ENCODE peak calls at places on chromosomes 16 and 17, in ten cellular contexts. One of them, this sample, is unnamed.

GRCh38 chr17:9261059-9262029 is 240.0 kb downstream of the NTN1 start:
- DNase-seq in HEK293T: no peak
- DNase-seq in posterior cingulate gyrus: no peak
- DNase-seq in foreskin fibroblast: no peak
- DNase-seq in NCI-H1092: no peak
- DNase-seq in activated T-helper 1 cell treated with anti-CD3 and anti-CD28 coated beads, Interleukin-2, amount 50 U/mL, for 16 hours: no peak
- DNase-seq in T follicular helper cell: no peak
- DNase-seq in lung microvascular endothelial cell: peak; percentile 45
- DNase-seq in K562: no peak
- DNase-seq in ELR: no peak
- DNase-seq in this sample: no peak

GRCh38 chr17:78379134-78379497 is 667 bp downstream of the PGS1 start:
- DNase-seq in HEK293T: no peak
- DNase-seq in posterior cingulate gyrus: no peak
- DNase-seq in foreskin fibroblast: peak; percentile 79
- DNase-seq in NCI-H1092: no peak
- DNase-seq in activated T-helper 1 cell treated with anti-CD3 and anti-CD28 coated beads, Interleukin-2, amount 50 U/mL, for 16 hours: no peak
- DNase-seq in T follicular helper cell: no peak
- DNase-seq in lung microvascular endothelial cell: peak; percentile 98
- DNase-seq in K562: no peak
- DNase-seq in ELR: peak; percentile 98
- DNase-seq in this sample: no peak

GRCh38 chr16:56534847-56535383 is 15.1 kb upstream of the BBS2 start:
- DNase-seq in HEK293T: no peak
- DNase-seq in posterior cingulate gyrus: no peak
- DNase-seq in foreskin fibroblast: no peak
- DNase-seq in NCI-H1092: no peak
- DNase-seq in activated T-helper 1 cell treated with anti-CD3 and anti-CD28 coated beads, Interleukin-2, amount 50 U/mL, for 16 hours: no peak
- DNase-seq in T follicular helper cell: no peak
- DNase-seq in lung microvascular endothelial cell: no peak
- DNase-seq in K562: no peak
- DNase-seq in ELR: no peak
- DNase-seq in this sample: no peak

GRCh38 chr16:13902677-13903076 is 17.3 kb upstream of the ERCC4 start:
- DNase-seq in HEK293T: no peak
- DNase-seq in posterior cingulate gyrus: no peak
- DNase-seq in foreskin fibroblast: no peak
- DNase-seq in NCI-H1092: no peak
- DNase-seq in activated T-helper 1 cell treated with anti-CD3 and anti-CD28 coated beads, Interleukin-2, amount 50 U/mL, for 16 hours: no peak
- DNase-seq in T follicular helper cell: no peak
- DNase-seq in lung microvascular endothelial cell: peak; percentile 8
- DNase-seq in K562: no peak
- DNase-seq in ELR: no peak
- DNase-seq in this sample: no peak

GRCh38 chr17:79905832-79906231 is 66.6 kb upstream of the CBX4 start:
- DNase-seq in HEK293T: peak; percentile 69
- DNase-seq in posterior cingulate gyrus: no peak
- DNase-seq in foreskin fibroblast: peak; percentile 18
- DNase-seq in NCI-H1092: no peak
- DNase-seq in activated T-helper 1 cell treated with anti-CD3 and anti-CD28 coated beads, Interleukin-2, amount 50 U/mL, for 16 hours: no peak
- DNase-seq in T follicular helper cell: no peak
- DNase-seq in lung microvascular endothelial cell: no peak
- DNase-seq in K562: peak; percentile 63
- DNase-seq in ELR: peak; percentile 46
- DNase-seq in this sample: no peak

GRCh38 chr17:35089846-35090193 is 26.3 kb upstream of the RFFL start:
- DNase-seq in HEK293T: no peak
- DNase-seq in posterior cingulate gyrus: no peak
- DNase-seq in foreskin fibroblast: peak; percentile 58
- DNase-seq in NCI-H1092: no peak
- DNase-seq in activated T-helper 1 cell treated with anti-CD3 and anti-CD28 coated beads, Interleukin-2, amount 50 U/mL, for 16 hours: no peak
- DNase-seq in T follicular helper cell: peak; percentile 2
- DNase-seq in lung microvascular endothelial cell: peak; percentile 73
- DNase-seq in K562: peak; percentile 37
- DNase-seq in ELR: peak; percentile 87
- DNase-seq in this sample: no peak

GRCh38 chr17:49616086-49616485 is 40.4 kb downstream of the NXPH3 start:
- DNase-seq in HEK293T: peak; percentile 23
- DNase-seq in posterior cingulate gyrus: no peak
- DNase-seq in foreskin fibroblast: peak; percentile 39
- DNase-seq in NCI-H1092: no peak
- DNase-seq in activated T-helper 1 cell treated with anti-CD3 and anti-CD28 coated beads, Interleukin-2, amount 50 U/mL, for 16 hours: no peak
- DNase-seq in T follicular helper cell: no peak
- DNase-seq in lung microvascular endothelial cell: peak; percentile 34
- DNase-seq in K562: peak; percentile 32
- DNase-seq in ELR: peak; percentile 29
- DNase-seq in this sample: no peak

GRCh38 chr16:80197790-80198201 is 343.0 kb upstream of the DYNLRB2 start:
- DNase-seq in HEK293T: no peak
- DNase-seq in posterior cingulate gyrus: no peak
- DNase-seq in foreskin fibroblast: peak; percentile 86
- DNase-seq in NCI-H1092: no peak
- DNase-seq in activated T-helper 1 cell treated with anti-CD3 and anti-CD28 coated beads, Interleukin-2, amount 50 U/mL, for 16 hours: no peak
- DNase-seq in T follicular helper cell: no peak
- DNase-seq in lung microvascular endothelial cell: peak; percentile 80
- DNase-seq in K562: no peak
- DNase-seq in ELR: peak; percentile 97
- DNase-seq in this sample: no peak

GRCh38 chr17:8466466-8466865 is 30.8 kb downstream of the NDEL1 start:
- DNase-seq in HEK293T: no peak
- DNase-seq in posterior cingulate gyrus: no peak
- DNase-seq in foreskin fibroblast: peak; percentile 53
- DNase-seq in NCI-H1092: no peak
- DNase-seq in activated T-helper 1 cell treated with anti-CD3 and anti-CD28 coated beads, Interleukin-2, amount 50 U/mL, for 16 hours: no peak
- DNase-seq in T follicular helper cell: no peak
- DNase-seq in lung microvascular endothelial cell: no peak
- DNase-seq in K562: no peak
- DNase-seq in ELR: no peak
- DNase-seq in this sample: no peak

GRCh38 chr17:8632087-8632486 is 1.6 kb upstream of the MYH10 start:
- DNase-seq in HEK293T: no peak
- DNase-seq in posterior cingulate gyrus: no peak
- DNase-seq in foreskin fibroblast: no peak
- DNase-seq in NCI-H1092: no peak
- DNase-seq in activated T-helper 1 cell treated with anti-CD3 and anti-CD28 coated beads, Interleukin-2, amount 50 U/mL, for 16 hours: no peak
- DNase-seq in T follicular helper cell: no peak
- DNase-seq in lung microvascular endothelial cell: peak; percentile 19
- DNase-seq in K562: no peak
- DNase-seq in ELR: no peak
- DNase-seq in this sample: no peak

GRCh38 chr17:2374549-2375285 is 26.1 kb downstream of the MNT start:
- DNase-seq in HEK293T: no peak
- DNase-seq in posterior cingulate gyrus: no peak
- DNase-seq in foreskin fibroblast: peak; percentile 28
- DNase-seq in NCI-H1092: no peak
- DNase-seq in activated T-helper 1 cell treated with anti-CD3 and anti-CD28 coated beads, Interleukin-2, amount 50 U/mL, for 16 hours: no peak
- DNase-seq in T follicular helper cell: no peak
- DNase-seq in lung microvascular endothelial cell: no peak
- DNase-seq in K562: no peak
- DNase-seq in ELR: no peak
- DNase-seq in this sample: no peak

GRCh38 chr17:43983515-43984411 is 20.7 kb upstream of the NAGS start:
- DNase-seq in HEK293T: peak; percentile 47
- DNase-seq in posterior cingulate gyrus: peak; percentile 23
- DNase-seq in foreskin fibroblast: peak; percentile 54
- DNase-seq in NCI-H1092: no peak
- DNase-seq in activated T-helper 1 cell treated with anti-CD3 and anti-CD28 coated beads, Interleukin-2, amount 50 U/mL, for 16 hours: no peak
- DNase-seq in T follicular helper cell: no peak
- DNase-seq in lung microvascular endothelial cell: peak; percentile 22
- DNase-seq in K562: peak; percentile 81
- DNase-seq in ELR: peak; percentile 50
- DNase-seq in this sample: peak; percentile 86

GRCh38 chr16:30884760-30885159 is 9.1 kb downstream of the BCL7C start:
- DNase-seq in HEK293T: no peak
- DNase-seq in posterior cingulate gyrus: no peak
- DNase-seq in foreskin fibroblast: no peak
- DNase-seq in NCI-H1092: no peak
- DNase-seq in activated T-helper 1 cell treated with anti-CD3 and anti-CD28 coated beads, Interleukin-2, amount 50 U/mL, for 16 hours: no peak
- DNase-seq in T follicular helper cell: no peak
- DNase-seq in lung microvascular endothelial cell: no peak
- DNase-seq in K562: no peak
- DNase-seq in ELR: no peak
- DNase-seq in this sample: no peak

GRCh38 chr16:67055712-67056487 is 27.0 kb downstream of the CBFB start:
- DNase-seq in HEK293T: no peak
- DNase-seq in posterior cingulate gyrus: no peak
- DNase-seq in foreskin fibroblast: peak; percentile 94
- DNase-seq in NCI-H1092: no peak
- DNase-seq in activated T-helper 1 cell treated with anti-CD3 and anti-CD28 coated beads, Interleukin-2, amount 50 U/mL, for 16 hours: no peak
- DNase-seq in T follicular helper cell: no peak
- DNase-seq in lung microvascular endothelial cell: peak; percentile 75
- DNase-seq in K562: no peak
- DNase-seq in ELR: peak; percentile 98
- DNase-seq in this sample: no peak

GRCh38 chr16:19831678-19832077 is 53.0 kb downstream of the GPRC5B start:
- DNase-seq in HEK293T: no peak
- DNase-seq in posterior cingulate gyrus: no peak
- DNase-seq in foreskin fibroblast: peak; percentile 77
- DNase-seq in NCI-H1092: no peak
- DNase-seq in activated T-helper 1 cell treated with anti-CD3 and anti-CD28 coated beads, Interleukin-2, amount 50 U/mL, for 16 hours: no peak
- DNase-seq in T follicular helper cell: no peak
- DNase-seq in lung microvascular endothelial cell: peak; percentile 84
- DNase-seq in K562: peak; percentile 20
- DNase-seq in ELR: peak; percentile 82
- DNase-seq in this sample: no peak

GRCh38 chr16:58409316-58409973 is 17.2 kb downstream of the GINS3 start:
- DNase-seq in HEK293T: no peak
- DNase-seq in posterior cingulate gyrus: no peak
- DNase-seq in foreskin fibroblast: peak; percentile 15
- DNase-seq in NCI-H1092: no peak
- DNase-seq in activated T-helper 1 cell treated with anti-CD3 and anti-CD28 coated beads, Interleukin-2, amount 50 U/mL, for 16 hours: no peak
- DNase-seq in T follicular helper cell: no peak
- DNase-seq in lung microvascular endothelial cell: peak; percentile 41
- DNase-seq in K562: no peak
- DNase-seq in ELR: peak; percentile 26
- DNase-seq in this sample: peak; percentile 61

GRCh38 chr16:67111951-67112444 is 2.3 kb downstream of the PHAF1 start:
- DNase-seq in HEK293T: no peak
- DNase-seq in posterior cingulate gyrus: no peak
- DNase-seq in foreskin fibroblast: no peak
- DNase-seq in NCI-H1092: no peak
- DNase-seq in activated T-helper 1 cell treated with anti-CD3 and anti-CD28 coated beads, Interleukin-2, amount 50 U/mL, for 16 hours: no peak
- DNase-seq in T follicular helper cell: no peak
- DNase-seq in lung microvascular endothelial cell: no peak
- DNase-seq in K562: no peak
- DNase-seq in ELR: no peak
- DNase-seq in this sample: no peak

GRCh38 chr17:7858487-7858832 is 657 bp downstream of the CYB5D1 start:
- DNase-seq in HEK293T: peak; percentile 57
- DNase-seq in posterior cingulate gyrus: no peak
- DNase-seq in foreskin fibroblast: peak; percentile 85
- DNase-seq in NCI-H1092: no peak
- DNase-seq in activated T-helper 1 cell treated with anti-CD3 and anti-CD28 coated beads, Interleukin-2, amount 50 U/mL, for 16 hours: no peak
- DNase-seq in T follicular helper cell: no peak
- DNase-seq in lung microvascular endothelial cell: peak; percentile 65
- DNase-seq in K562: peak; percentile 44
- DNase-seq in ELR: peak; percentile 82
- DNase-seq in this sample: no peak

GRCh38 chr17:46865100-46865499 is 13.7 kb downstream of the WNT9B start:
- DNase-seq in HEK293T: no peak
- DNase-seq in posterior cingulate gyrus: no peak
- DNase-seq in foreskin fibroblast: peak; percentile 25
- DNase-seq in NCI-H1092: no peak
- DNase-seq in activated T-helper 1 cell treated with anti-CD3 and anti-CD28 coated beads, Interleukin-2, amount 50 U/mL, for 16 hours: no peak
- DNase-seq in T follicular helper cell: no peak
- DNase-seq in lung microvascular endothelial cell: no peak
- DNase-seq in K562: no peak
- DNase-seq in ELR: peak; percentile 51
- DNase-seq in this sample: no peak

GRCh38 chr17:31427684-31428083 is 36.2 kb downstream of the RAB11FIP4 start:
- DNase-seq in HEK293T: no peak
- DNase-seq in posterior cingulate gyrus: no peak
- DNase-seq in foreskin fibroblast: no peak
- DNase-seq in NCI-H1092: no peak
- DNase-seq in activated T-helper 1 cell treated with anti-CD3 and anti-CD28 coated beads, Interleukin-2, amount 50 U/mL, for 16 hours: no peak
- DNase-seq in T follicular helper cell: no peak
- DNase-seq in lung microvascular endothelial cell: no peak
- DNase-seq in K562: no peak
- DNase-seq in ELR: no peak
- DNase-seq in this sample: no peak

GRCh38 chr17:3762922-3763776 is 37.8 kb downstream of the ITGAE start:
- DNase-seq in HEK293T: no peak
- DNase-seq in posterior cingulate gyrus: no peak
- DNase-seq in foreskin fibroblast: no peak
- DNase-seq in NCI-H1092: no peak
- DNase-seq in activated T-helper 1 cell treated with anti-CD3 and anti-CD28 coated beads, Interleukin-2, amount 50 U/mL, for 16 hours: no peak
- DNase-seq in T follicular helper cell: no peak
- DNase-seq in lung microvascular endothelial cell: no peak
- DNase-seq in K562: no peak
- DNase-seq in ELR: no peak
- DNase-seq in this sample: no peak

GRCh38 chr17:1769826-1770477 is 8.1 kb downstream of the SERPINF1 start:
- DNase-seq in HEK293T: peak; percentile 48
- DNase-seq in posterior cingulate gyrus: no peak
- DNase-seq in foreskin fibroblast: no peak
- DNase-seq in NCI-H1092: no peak
- DNase-seq in activated T-helper 1 cell treated with anti-CD3 and anti-CD28 coated beads, Interleukin-2, amount 50 U/mL, for 16 hours: no peak
- DNase-seq in T follicular helper cell: no peak
- DNase-seq in lung microvascular endothelial cell: no peak
- DNase-seq in K562: no peak
- DNase-seq in ELR: no peak
- DNase-seq in this sample: peak; percentile 61

GRCh38 chr16:16083421-16084156 is 134.2 kb downstream of the ABCC1 start:
- DNase-seq in HEK293T: no peak
- DNase-seq in posterior cingulate gyrus: no peak
- DNase-seq in foreskin fibroblast: peak; percentile 44
- DNase-seq in NCI-H1092: no peak
- DNase-seq in activated T-helper 1 cell treated with anti-CD3 and anti-CD28 coated beads, Interleukin-2, amount 50 U/mL, for 16 hours: no peak
- DNase-seq in T follicular helper cell: no peak
- DNase-seq in lung microvascular endothelial cell: peak; percentile 36
- DNase-seq in K562: peak; percentile 65
- DNase-seq in ELR: peak; percentile 59
- DNase-seq in this sample: no peak

GRCh38 chr16:81921415-81921814 is 89.9 kb downstream of the SDR42E1 start:
- DNase-seq in HEK293T: no peak
- DNase-seq in posterior cingulate gyrus: no peak
- DNase-seq in foreskin fibroblast: no peak
- DNase-seq in NCI-H1092: no peak
- DNase-seq in activated T-helper 1 cell treated with anti-CD3 and anti-CD28 coated beads, Interleukin-2, amount 50 U/mL, for 16 hours: no peak
- DNase-seq in T follicular helper cell: no peak
- DNase-seq in lung microvascular endothelial cell: peak; percentile 60
- DNase-seq in K562: no peak
- DNase-seq in ELR: no peak
- DNase-seq in this sample: no peak

GRCh38 chr17:65359016-65359415 is 202.4 kb downstream of the AXIN2 start:
- DNase-seq in HEK293T: no peak
- DNase-seq in posterior cingulate gyrus: no peak
- DNase-seq in foreskin fibroblast: peak; percentile 86
- DNase-seq in NCI-H1092: no peak
- DNase-seq in activated T-helper 1 cell treated with anti-CD3 and anti-CD28 coated beads, Interleukin-2, amount 50 U/mL, for 16 hours: no peak
- DNase-seq in T follicular helper cell: no peak
- DNase-seq in lung microvascular endothelial cell: peak; percentile 89
- DNase-seq in K562: no peak
- DNase-seq in ELR: peak; percentile 96
- DNase-seq in this sample: no peak

GRCh38 chr17:47844814-47845453 is 3.9 kb upstream of the SCRN2 start:
- DNase-seq in HEK293T: no peak
- DNase-seq in posterior cingulate gyrus: no peak
- DNase-seq in foreskin fibroblast: no peak
- DNase-seq in NCI-H1092: no peak
- DNase-seq in activated T-helper 1 cell treated with anti-CD3 and anti-CD28 coated beads, Interleukin-2, amount 50 U/mL, for 16 hours: no peak
- DNase-seq in T follicular helper cell: no peak
- DNase-seq in lung microvascular endothelial cell: no peak
- DNase-seq in K562: no peak
- DNase-seq in ELR: peak; percentile 64
- DNase-seq in this sample: no peak

GRCh38 chr16:88770459-88771293 is 14.3 kb downstream of the PIEZO1 start:
- DNase-seq in HEK293T: peak; percentile 77
- DNase-seq in posterior cingulate gyrus: no peak
- DNase-seq in foreskin fibroblast: peak; percentile 38
- DNase-seq in NCI-H1092: no peak
- DNase-seq in activated T-helper 1 cell treated with anti-CD3 and anti-CD28 coated beads, Interleukin-2, amount 50 U/mL, for 16 hours: no peak
- DNase-seq in T follicular helper cell: no peak
- DNase-seq in lung microvascular endothelial cell: peak; percentile 83
- DNase-seq in K562: peak; percentile 72
- DNase-seq in ELR: peak; percentile 24
- DNase-seq in this sample: peak; percentile 69

GRCh38 chr17:80980397-80981061 is 11.1 kb upstream of the CHMP6 start:
- DNase-seq in HEK293T: no peak
- DNase-seq in posterior cingulate gyrus: no peak
- DNase-seq in foreskin fibroblast: peak; percentile 50
- DNase-seq in NCI-H1092: no peak
- DNase-seq in activated T-helper 1 cell treated with anti-CD3 and anti-CD28 coated beads, Interleukin-2, amount 50 U/mL, for 16 hours: no peak
- DNase-seq in T follicular helper cell: no peak
- DNase-seq in lung microvascular endothelial cell: peak; percentile 43
- DNase-seq in K562: no peak
- DNase-seq in ELR: peak; percentile 70
- DNase-seq in this sample: no peak

This sample was measured in retina.